ENCODE peak calls at places on chromosomes 16 and 17, in seven cellular contexts. B is AG10803, J is fibroblast of pulmonary artery, R is endothelial cell of umbilical vein, Y is GM10248, D is colonic mucosa, C is astrocyte of the spinal cord. K is an unnamed sample.

GRCh38 chr16:84932691-84933090 is 78.6 kb downstream of the ZDHHC7 start:
- DNase-seq in B (no peak), J (no peak), R (no peak), Y (no peak), D (no peak), C (no peak), K (no peak)

GRCh38 chr17:15263206-15263579 is 1.9 kb downstream of the PMP22 start:
- DNase-seq in B (peak), J (peak), R (peak), Y (no peak), D (peak), C (peak), K (peak)

GRCh38 chr16:25163683-25164082 is 52.1 kb downstream of the LCMT1 start:
- DNase-seq in B (no peak), J (no peak), R (no peak), Y (no peak), D (no peak), C (no peak), K (no peak)

GRCh38 chr17:73787721-73788051 is 143.4 kb upstream of the SDK2 start:
- DNase-seq in B (no peak), J (no peak), R (no peak), Y (no peak), D (no peak), C (no peak), K (no peak)

GRCh38 chr16:75555213-75555706 is 792 bp downstream of the TMEM231 start:
- DNase-seq in B (peak), J (peak), R (peak), Y (peak), D (peak), C (peak), K (peak)

GRCh38 chr17:3828151-3828851 is 17.7 kb downstream of the NCBP3 start:
- DNase-seq in B (peak), J (no peak), R (no peak), Y (no peak), D (no peak), C (peak), K (no peak)

GRCh38 chr17:40503154-40503553 is 1.7 kb upstream of the TNS4 start:
- DNase-seq in B (no peak), J (no peak), R (no peak), Y (no peak), D (no peak), C (no peak), K (no peak)

GRCh38 chr16:52408197-52408845 is 138.6 kb downstream of the TOX3 start:
- DNase-seq in B (no peak), J (no peak), R (no peak), Y (no peak), D (no peak), C (no peak), K (no peak)

GRCh38 chr16:85490407-85490806 is 122.7 kb upstream of the GSE1 start:
- DNase-seq in B (no peak), J (no peak), R (no peak), Y (no peak), D (no peak), C (no peak), K (no peak)

GRCh38 chr16:9817586-9817985 is 364.6 kb downstream of the GRIN2A start:
- DNase-seq in B (no peak), J (no peak), R (no peak), Y (no peak), D (no peak), C (no peak), K (no peak)

GRCh38 chr17:64262422-64263260 is at the start of gene TEX2:
- DNase-seq in B (no peak), J (no peak), R (peak), Y (peak), D (peak), C (peak), K (no peak)

GRCh38 chr17:6195123-6195522 is 124.9 kb downstream of the WSCD1 start:
- DNase-seq in B (no peak), J (no peak), R (peak), Y (no peak), D (no peak), C (no peak), K (no peak)

GRCh38 chr17:69471406-69471805 is 56.9 kb downstream of the MAP2K6 start:
- DNase-seq in B (no peak), J (no peak), R (no peak), Y (no peak), D (no peak), C (no peak), K (no peak)

GRCh38 chr17:69466905-69467630 is 52.6 kb downstream of the MAP2K6 start:
- DNase-seq in B (peak), J (peak), R (peak), Y (no peak), D (no peak), C (peak), K (no peak)

GRCh38 chr17:69466451-69466850 is 52.0 kb downstream of the MAP2K6 start:
- DNase-seq in B (no peak), J (no peak), R (no peak), Y (no peak), D (no peak), C (no peak), K (no peak)

GRCh38 chr17:69470702-69471101 is 56.2 kb downstream of the MAP2K6 start:
- DNase-seq in B (no peak), J (no peak), R (no peak), Y (no peak), D (peak), C (no peak), K (no peak)

DNA sequence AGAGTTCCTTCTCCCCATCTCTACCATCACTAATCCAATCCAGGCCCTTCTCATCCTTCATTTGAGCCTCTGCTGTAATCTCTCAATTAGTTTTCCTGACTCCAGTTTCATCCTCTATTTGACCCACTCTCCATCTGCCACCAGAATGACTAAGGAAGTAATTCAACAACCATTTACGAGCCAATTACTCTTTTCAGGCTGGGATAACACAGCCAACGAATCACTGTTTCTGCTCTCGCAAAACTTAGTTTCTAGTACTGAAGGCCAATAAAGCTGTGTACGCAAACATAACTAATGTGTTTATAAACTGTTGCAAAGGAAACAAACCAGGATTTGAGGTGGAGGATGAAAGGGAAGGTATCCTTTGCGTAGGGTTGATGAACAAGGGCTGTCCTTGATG is 53.7 kb downstream of the MAP2K6 start:
- DNase-seq in B (no peak), J (no peak), R (no peak), Y (no peak), D (no peak), C (no peak), K (no peak)
- TF ChIP-seq CTCF in B (no peak), J (no peak), R (no peak), Y (no peak), D (no peak), C (no peak), K (no peak)

GRCh38 chr17:13962716-13963115 is 106.6 kb upstream of the COX10 start:
- DNase-seq in B (no peak), J (no peak), R (no peak), Y (no peak), D (no peak), C (no peak), K (no peak)

GRCh38 chr17:13970531-13970930 is 98.8 kb upstream of the COX10 start:
- DNase-seq in B (peak), J (no peak), R (no peak), Y (no peak), D (no peak), C (no peak), K (no peak)

DNA sequence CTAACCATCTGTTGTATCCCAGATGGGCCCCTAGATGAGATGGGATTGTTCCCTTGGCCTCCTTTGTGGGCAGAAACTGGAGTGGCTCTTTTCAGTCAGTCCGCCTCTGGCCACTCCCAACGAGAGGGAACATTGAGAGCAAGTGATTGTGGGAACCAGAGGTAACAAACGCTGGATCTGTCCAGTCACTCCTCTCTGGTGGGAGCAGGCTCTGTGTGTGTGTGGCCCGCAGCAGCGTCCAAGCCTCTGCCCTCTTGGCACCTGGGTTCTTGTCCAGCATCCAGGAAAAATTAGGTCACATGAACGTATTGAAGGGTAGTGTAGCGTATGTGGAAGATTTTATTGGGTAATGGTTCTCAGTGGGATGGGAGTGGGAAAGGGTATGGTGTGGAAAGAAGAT is 101.9 kb upstream of the COX10 start:
- DNase-seq in B (no peak), J (no peak), R (no peak), Y (no peak), D (no peak), C (no peak), K (no peak)
- TF ChIP-seq CTCF in B (no peak), J (no peak), R (no peak), Y (no peak), D (no peak), C (no peak), K (no peak)

DNA sequence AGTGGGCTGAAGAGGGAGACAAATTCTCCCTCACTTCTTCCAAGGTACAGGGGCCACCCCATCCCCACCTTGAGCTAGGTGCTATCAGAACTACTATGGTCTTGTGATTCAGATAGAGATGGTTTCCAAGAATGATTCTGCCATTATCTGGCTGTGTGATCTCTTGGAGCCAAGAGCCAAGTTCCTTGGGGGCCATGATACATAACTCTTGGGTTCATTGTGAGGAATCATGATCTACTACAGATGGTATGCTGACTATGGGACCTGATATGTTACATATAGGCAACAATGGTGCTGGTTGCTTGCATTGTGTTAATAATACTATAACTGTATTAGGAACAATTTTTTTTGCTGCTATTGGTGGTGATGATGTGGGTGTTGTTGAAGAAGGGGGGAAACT is 45.7 kb downstream of the DYNLRB2 start:
- DNase-seq in B (peak), J (no peak), R (no peak), Y (no peak), D (no peak), C (no peak), K (no peak)
- TF ChIP-seq CTCF in B (no peak), J (no peak), R (no peak), Y (no peak), D (no peak), C (no peak), K (no peak)

GRCh38 chr17:11535231-11535630 is 63.0 kb upstream of the DNAH9 start:
- DNase-seq in B (no peak), J (no peak), R (no peak), Y (no peak), D (peak), C (no peak), K (no peak)

GRCh38 chr17:11538366-11538765 is 59.9 kb upstream of the DNAH9 start:
- DNase-seq in B (no peak), J (no peak), R (no peak), Y (no peak), D (no peak), C (no peak), K (no peak)

GRCh38 chr17:11545002-11545401 is 53.3 kb upstream of the DNAH9 start:
- DNase-seq in B (no peak), J (no peak), R (no peak), Y (no peak), D (no peak), C (no peak), K (no peak)

DNA sequence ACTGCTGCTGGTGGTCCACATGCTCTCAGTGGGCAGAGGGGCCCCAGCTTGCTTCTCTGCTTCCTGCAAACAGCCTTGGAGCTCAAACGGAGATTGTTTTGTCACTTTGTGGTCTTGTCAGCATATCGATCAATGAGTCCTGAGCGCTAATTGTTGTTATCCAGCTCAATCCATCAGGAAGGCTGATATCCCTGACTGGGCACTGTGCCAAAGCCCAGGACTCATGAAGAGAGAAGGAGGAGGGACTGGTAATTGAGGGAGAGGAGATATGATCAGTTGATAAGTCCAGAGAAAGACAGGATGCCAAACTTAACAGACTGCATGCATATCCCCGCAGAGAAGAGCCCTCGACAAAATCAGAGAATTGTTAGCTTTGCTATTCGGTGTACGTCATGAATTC is 58.6 kb upstream of the DNAH9 start:
- DNase-seq in B (no peak), J (no peak), R (no peak), Y (no peak), D (peak), C (no peak), K (no peak)
- TF ChIP-seq CTCF in B (no peak), J (no peak), R (no peak), Y (no peak), D (no peak), C (no peak), K (no peak)

GRCh38 chr17:74979408-74980146 is 7.0 kb upstream of the HID1 start:
- DNase-seq in B (no peak), J (no peak), R (no peak), Y (no peak), D (no peak), C (no peak), K (no peak)
- TF ChIP-seq CTCF in B (no peak), J (no peak), R (no peak), Y (no peak), D (no peak), C (no peak), K (no peak)

GRCh38 chr17:33291248-33292183 is 1.6 kb downstream of the ASIC2 start:
- DNase-seq in B (peak), J (peak), R (peak), Y (no peak), D (peak), C (peak), K (no peak)
- TF ChIP-seq CTCF in B (no peak), J (no peak), R (no peak), Y (no peak), D (no peak), C (no peak), K (no peak)

K was measured in right atrium auricular region.